ENCODE peak calls at places on chromosomes 11 and 22, in five cellular contexts. Z is GM23248; H is left ventricle myocardium inferior; A is naive thymus-derived CD4-positive, alpha-beta T cell; Y is stomach. N is an unnamed sample. For H3K9me3, the result is how much of the 10 kb centered on the place peaks cover.

GRCh38 chr11:119832536-119832935 is 103.5 kb upstream of the NECTIN1 start:
- DNase-seq in Y (peak), A (no peak), H (no peak), Z (peak), N (no peak)

GRCh38 chr11:119303227-119303718 is 13.7 kb downstream of the MCAM start:
- DNase-seq in Z (no peak), H (no peak), A (no peak), Y (no peak), N (no peak)

GRCh38 chr11:86483591-86484163 is 109.0 kb downstream of the CCDC81 start:
- DNase-seq in A (no peak), H (no peak), Y (no peak), Z (no peak), N (no peak)

GRCh38 chr11:124762077-124762623 is at the start of gene ESAM:
- DNase-seq in Y (peak), H (peak), Z (peak), A (no peak), N (peak)

GRCh38 chr11:12841946-12842630 is 167.0 kb upstream of the RASSF10 start:
- DNase-seq in H (no peak), Y (no peak), Z (peak), A (no peak), N (no peak)

GRCh38 chr11:118957968-118958367 is 1.9 kb downstream of the UPK2 start:
- DNase-seq in A (no peak), H (no peak), Y (no peak), Z (no peak), N (no peak)

GRCh38 chr22:29081499-29082236 is 8.8 kb downstream of the KREMEN1 start:
- DNase-seq in H (no peak), A (no peak), Z (no peak), Y (no peak), N (no peak)

GRCh38 chr11:120674537-120674936 is 163.0 kb downstream of the GRIK4 start:
- DNase-seq in A (no peak), Z (no peak), Y (no peak), H (no peak), N (no peak)

GRCh38 chr22:40247976-40248375 is 70.3 kb downstream of the TNRC6B start:
- DNase-seq in H (no peak), A (peak), Z (no peak), Y (no peak), N (peak)

GRCh38 chr11:43376594-43376993 is 17.9 kb downstream of the TTC17 start:
- DNase-seq in Z (peak), A (no peak), H (no peak), Y (no peak), N (no peak)

GRCh38 chr11:33438311-33438710 is 181.1 kb downstream of the HIPK3 start:
- DNase-seq in Y (no peak), Z (no peak), A (no peak), H (no peak), N (no peak)

GRCh38 chr22:31096637-31097274 is 10.6 kb downstream of the SELENOM start:
- DNase-seq in H (no peak), Y (no peak), Z (no peak), A (no peak), N (no peak)

GRCh38 chr11:102685311-102685710 is 20.3 kb downstream of the MMP27 start:
- DNase-seq in H (no peak), Y (no peak), A (no peak), Z (peak), N (no peak)

GRCh38 chr11:106724293-106724892 is 293.9 kb downstream of the GUCY1A2 start:
- DNase-seq in A (no peak), Z (peak), Y (no peak), H (no peak), N (no peak)

GRCh38 chr11:7604331-7604973 is 68.8 kb downstream of the CYB5R2 start:
- DNase-seq in Y (no peak), A (no peak), Z (no peak), H (no peak), N (no peak)

GRCh38 chr11:44659641-44660040 is 67.1 kb upstream of the TSPAN18 start:
- DNase-seq in Z (no peak), Y (no peak), A (no peak), H (peak), N (no peak)

GRCh38 chr22:38176170-38176741 is 5.4 kb downstream of the PLA2G6 start:
- DNase-seq in Y (peak), A (no peak), Z (peak), H (peak), N (no peak)

GRCh38 chr11:119990306-119991021 is 147.4 kb downstream of the TRIM29 start:
- DNase-seq in Z (peak), Y (peak), H (peak), A (no peak), N (no peak)

GRCh38 chr22:37632174-37633081 is 7.0 kb upstream of the SH3BP1 start:
- DNase-seq in H (no peak), Y (no peak), A (no peak), Z (no peak), N (no peak)

GRCh38 chr22:33082221-33082620 is 24.0 kb upstream of the SYN3 start:
- DNase-seq in H (no peak), Z (no peak), A (no peak), Y (no peak), N (no peak)

GRCh38 chr22:23715811-23716355 is 25.1 kb downstream of the RGL4 start:
- DNase-seq in H (no peak), Y (no peak), Z (no peak), A (no peak), N (no peak)

GRCh38 chr11:58628446-58628845 is 6.0 kb downstream of the CNTF start:
- DNase-seq in Z (peak), A (no peak), H (peak), Y (no peak), N (no peak)

GRCh38 chr11:34601085-34601444 is 19.8 kb upstream of the EHF start:
- DNase-seq in H (no peak), Z (no peak), Y (no peak), A (no peak), N (no peak)

GRCh38 chr11:133835258-133836075 is 9.8 kb downstream of the SPATA19 start:
- DNase-seq in H (no peak), Z (peak), Y (no peak), A (no peak), N (no peak)

GRCh38 chr11:69949327-69949726 is 128.8 kb upstream of the ANO1 start:
- DNase-seq in Z (peak), A (no peak), H (peak), Y (peak), N (no peak)

DNA sequence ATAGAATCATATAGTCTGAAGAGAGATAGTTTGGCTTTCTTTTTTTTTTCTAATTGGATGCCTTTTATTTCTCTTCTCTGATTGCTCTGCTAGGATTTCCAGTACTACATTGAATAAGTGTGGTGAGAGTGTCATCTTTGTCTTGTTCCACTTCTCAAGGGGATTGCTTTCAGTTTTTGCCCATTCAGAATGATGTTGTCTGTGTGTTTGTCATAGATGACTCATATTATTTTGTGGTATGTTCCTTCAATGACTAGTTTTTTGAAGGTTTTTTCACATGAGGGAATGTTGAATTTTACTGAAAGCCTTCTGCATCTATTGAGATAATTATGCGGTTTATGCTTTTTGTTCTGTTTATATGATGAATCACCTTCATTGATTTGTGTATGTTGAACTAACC is 10.4 kb upstream of the OR4P4 start:
- DNase-seq in Y (no peak), A (no peak), Z (no peak), H (no peak), N (no peak)
- H3K9me3 ChIP-seq in Y (under half), A (under half), Z (under half), H (half or more), N (under half)

GRCh38 chr22:47340851-47341436 is 578.5 kb downstream of the TBC1D22A start:
- DNase-seq in A (no peak), Z (peak), H (no peak), Y (no peak), N (no peak)
- H3K9me3 ChIP-seq in A (under half), Z (under half), H (under half), Y (under half), N (under half)

DNA sequence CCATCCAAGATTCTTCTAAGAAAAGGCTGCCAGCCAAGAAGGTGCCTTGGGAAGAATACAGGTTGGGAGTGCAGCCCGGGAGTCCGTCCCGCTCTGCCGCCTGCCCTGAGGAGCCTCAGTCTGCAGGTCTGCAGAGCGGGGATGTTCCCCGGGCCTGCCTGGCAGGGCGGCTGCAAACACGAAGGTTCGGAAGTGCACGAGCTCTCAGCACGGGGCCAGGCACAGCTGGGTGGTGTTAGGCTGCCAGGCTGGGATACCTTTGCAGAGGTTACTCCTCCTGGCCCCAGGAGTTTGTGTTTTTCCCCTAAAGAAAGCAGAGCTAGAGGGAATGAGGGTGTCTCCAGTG is 9.4 kb upstream of the PRR5 start:
- DNase-seq in A (no peak), Y (no peak), Z (no peak), H (no peak), N (no peak)
- H3K9me3 ChIP-seq in A (under half), Y (under half), Z (under half), H (under half), N (under half)

GRCh38 chr22:48739348-48740085 is 1088.2 kb downstream of the BRD1 start:
- DNase-seq in H (no peak), A (no peak), Y (no peak), Z (no peak), N (no peak)
- H3K9me3 ChIP-seq in H (under half), A (under half), Y (under half), Z (under half), N (under half)

DNA sequence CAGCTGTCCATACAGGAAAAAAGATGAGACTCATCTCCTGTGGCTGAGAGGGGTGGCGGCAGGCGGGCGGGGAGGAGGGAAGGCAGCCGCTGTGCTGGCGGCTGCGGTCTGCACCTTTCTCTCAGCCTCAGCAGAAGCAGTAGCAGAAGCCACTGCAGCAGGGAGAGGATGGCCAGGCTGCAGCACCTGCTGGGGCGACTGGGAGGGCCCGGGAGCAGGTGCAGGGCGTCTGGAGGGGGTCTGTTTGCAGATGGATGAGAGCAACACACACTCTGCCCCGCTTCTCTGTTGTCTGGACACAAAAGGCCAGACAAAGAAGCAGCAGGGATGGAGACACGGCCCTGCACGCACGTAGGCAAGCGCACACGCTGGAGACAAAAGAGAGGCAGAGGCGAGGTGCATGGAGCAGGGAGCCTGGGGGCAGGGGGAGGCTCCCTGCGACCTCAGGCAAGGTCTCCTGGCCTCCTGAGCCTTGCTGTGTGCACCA is 9.3 kb upstream of the MIAT start:
- DNase-seq in Y (no peak), Z (no peak), H (no peak), A (no peak), N (no peak)
- H3K9me3 ChIP-seq in Y (under half), Z (under half), H (under half), A (under half), N (under half)

N was measured in T-helper 17 cell.